ENCODE peak calls at places on chromosomes 2 and 18, in seven cellular contexts. Q, T, Z, K, A, L and G are unnamed samples.
A peak's percentile ranks its signal among the peaks of the same experiment; 100 is the strongest.

GRCh38 chr2:103159018-103159417 is 397.2 kb downstream of the TMEM182 start:
- DNase-seq in A (no peak), K (no peak), Q (no peak), Z (no peak), L (no peak), T (no peak), G (no peak)

GRCh38 chr2:32864761-32865160 is 82.0 kb upstream of the LTBP1 start:
- DNase-seq in A (no peak), L (no peak), Z (no peak), T (no peak), K (no peak), Q (peak; percentile 79), G (peak; percentile 82)

GRCh38 chr2:46339676-46340459 is 42.7 kb downstream of the EPAS1 start:
- DNase-seq in L (no peak), Z (no peak), A (no peak), T (no peak), Q (no peak), K (no peak), G (peak; percentile 61)

GRCh38 chr2:171158790-171159325 is 1.8 kb downstream of the TLK1 start:
- DNase-seq in K (no peak), Z (peak; percentile 24), T (no peak), A (no peak), Q (no peak), L (no peak), G (no peak)

GRCh38 chr2:199223791-199224190 is 233.9 kb downstream of the SATB2 start:
- DNase-seq in Z (no peak), L (no peak), T (no peak), A (no peak), Q (peak; percentile 33), K (no peak), G (peak; percentile 14)

GRCh38 chr18:45780568-45780967 is 44.9 kb upstream of the SIGLEC15 start:
- DNase-seq in T (no peak), L (no peak), A (no peak), K (no peak), Z (no peak), Q (peak; percentile 51), G (peak; percentile 39)

GRCh38 chr18:36634573-36635216 is 194.1 kb downstream of the TPGS2 start:
- DNase-seq in Z (no peak), Q (no peak), T (no peak), L (no peak), K (no peak), A (no peak), G (no peak)

GRCh38 chr2:181466661-181467576 is 9.7 kb downstream of the ITGA4 start:
- DNase-seq in Q (peak; percentile 74), K (peak; percentile 10), T (peak; percentile 81), A (no peak), Z (no peak), L (peak; percentile 59), G (peak; percentile 48)

GRCh38 chr2:234676859-234677450 is 180.1 kb upstream of the ARL4C start:
- DNase-seq in K (no peak), T (no peak), L (no peak), Q (no peak), Z (peak; percentile 58), A (no peak), G (no peak)

GRCh38 chr18:70195852-70196434 is 9.5 kb downstream of the RTTN start:
- DNase-seq in A (no peak), L (no peak), T (peak; percentile 10), Q (peak; percentile 66), K (no peak), Z (no peak), G (peak; percentile 60)